ENCODE peak calls at places on chromosomes 6 and 20, in eight cellular contexts. One of them, this sample, is unnamed. For H3K9me3, the result is how much of the 10 kb centered on the place peaks cover.

GRCh38 chr20:52349806-52350205 is 158.2 kb upstream of the ZFP64 start:
- DNase-seq in heart right ventricle: no peak
- DNase-seq in BE2C: peak
- DNase-seq in hepatocyte: no peak
- DNase-seq in Peyer's patch: no peak
- DNase-seq in cardiac muscle cell: no peak
- DNase-seq in Panc1: no peak
- DNase-seq in HCT116: no peak
- DNase-seq in this sample: no peak

GRCh38 chr20:5797843-5798462 is 47.8 kb downstream of the SHLD1 start:
- DNase-seq in hepatocyte: no peak
- DNase-seq in BE2C: no peak
- DNase-seq in Panc1: no peak
- DNase-seq in cardiac muscle cell: no peak
- DNase-seq in heart right ventricle: peak
- DNase-seq in HCT116: no peak
- DNase-seq in Peyer's patch: peak
- DNase-seq in this sample: no peak

GRCh38 chr20:57288676-57289075 is 22.2 kb upstream of the BMP7 start:
- DNase-seq in hepatocyte: no peak
- DNase-seq in cardiac muscle cell: no peak
- DNase-seq in heart right ventricle: no peak
- DNase-seq in Panc1: no peak
- DNase-seq in HCT116: no peak
- DNase-seq in Peyer's patch: no peak
- DNase-seq in BE2C: no peak
- DNase-seq in this sample: no peak

GRCh38 chr20:33793011-33793931 is 17.9 kb upstream of the CHMP4B start:
- DNase-seq in BE2C: no peak
- DNase-seq in cardiac muscle cell: peak
- DNase-seq in Panc1: no peak
- DNase-seq in heart right ventricle: peak
- DNase-seq in Peyer's patch: no peak
- DNase-seq in hepatocyte: no peak
- DNase-seq in HCT116: no peak
- DNase-seq in this sample: no peak

GRCh38 chr6:89501239-89501638 is 68.3 kb downstream of the ANKRD6 start:
- DNase-seq in BE2C: no peak
- DNase-seq in Panc1: no peak
- DNase-seq in HCT116: no peak
- DNase-seq in cardiac muscle cell: peak
- DNase-seq in Peyer's patch: no peak
- DNase-seq in heart right ventricle: no peak
- DNase-seq in hepatocyte: peak
- DNase-seq in this sample: no peak

GRCh38 chr20:46222521-46223007 is 85.7 kb downstream of the CDH22 start:
- DNase-seq in Panc1: no peak
- DNase-seq in Peyer's patch: no peak
- DNase-seq in cardiac muscle cell: peak
- DNase-seq in heart right ventricle: peak
- DNase-seq in hepatocyte: peak
- DNase-seq in BE2C: no peak
- DNase-seq in HCT116: no peak
- DNase-seq in this sample: no peak

GRCh38 chr20:33926425-33926824 is 67.3 kb upstream of the RALY start:
- DNase-seq in Peyer's patch: no peak
- DNase-seq in BE2C: no peak
- DNase-seq in HCT116: no peak
- DNase-seq in Panc1: no peak
- DNase-seq in cardiac muscle cell: no peak
- DNase-seq in hepatocyte: no peak
- DNase-seq in heart right ventricle: no peak
- DNase-seq in this sample: no peak

GRCh38 chr6:129186988-129187387 is 304.1 kb downstream of the LAMA2 start:
- DNase-seq in HCT116: peak
- DNase-seq in Peyer's patch: no peak
- DNase-seq in heart right ventricle: no peak
- DNase-seq in BE2C: no peak
- DNase-seq in hepatocyte: no peak
- DNase-seq in cardiac muscle cell: peak
- DNase-seq in Panc1: no peak
- DNase-seq in this sample: no peak

GRCh38 chr20:63943007-63943807 is 13.0 kb downstream of the UCKL1 start:
- DNase-seq in Panc1: no peak
- DNase-seq in HCT116: no peak
- DNase-seq in hepatocyte: no peak
- DNase-seq in heart right ventricle: peak
- DNase-seq in cardiac muscle cell: no peak
- DNase-seq in Peyer's patch: no peak
- DNase-seq in BE2C: no peak
- DNase-seq in this sample: no peak

GRCh38 chr20:44209691-44210421 is 715 bp downstream of the OSER1 start:
- DNase-seq in Panc1: no peak
- DNase-seq in HCT116: no peak
- DNase-seq in BE2C: no peak
- DNase-seq in heart right ventricle: no peak
- DNase-seq in cardiac muscle cell: peak
- DNase-seq in Peyer's patch: no peak
- DNase-seq in hepatocyte: peak
- DNase-seq in this sample: peak

GRCh38 chr6:3348821-3349220 is 90.1 kb downstream of the PSMG4 start:
- DNase-seq in hepatocyte: no peak
- DNase-seq in cardiac muscle cell: no peak
- DNase-seq in heart right ventricle: no peak
- DNase-seq in Panc1: no peak
- DNase-seq in BE2C: no peak
- DNase-seq in HCT116: no peak
- DNase-seq in Peyer's patch: no peak
- DNase-seq in this sample: no peak

GRCh38 chr20:50996901-50997830 is 25.7 kb downstream of the KCNG1 start:
- DNase-seq in hepatocyte: no peak
- DNase-seq in Panc1: no peak
- DNase-seq in Peyer's patch: no peak
- DNase-seq in cardiac muscle cell: peak
- DNase-seq in BE2C: no peak
- DNase-seq in HCT116: no peak
- DNase-seq in heart right ventricle: no peak
- DNase-seq in this sample: no peak

GRCh38 chr20:12177657-12178293 is 260.1 kb downstream of the BTBD3 start:
- DNase-seq in cardiac muscle cell: no peak
- DNase-seq in hepatocyte: peak
- DNase-seq in Panc1: no peak
- DNase-seq in Peyer's patch: no peak
- DNase-seq in HCT116: no peak
- DNase-seq in BE2C: peak
- DNase-seq in heart right ventricle: no peak
- DNase-seq in this sample: peak

GRCh38 chr6:73579851-73580246 is 59.0 kb upstream of the EEF1A1 start:
- DNase-seq in Panc1: peak
- DNase-seq in BE2C: no peak
- DNase-seq in heart right ventricle: no peak
- DNase-seq in cardiac muscle cell: peak
- DNase-seq in HCT116: peak
- DNase-seq in Peyer's patch: no peak
- DNase-seq in hepatocyte: peak
- DNase-seq in this sample: no peak

GRCh38 chr6:45378324-45378926 is 691 bp upstream of the SUPT3H start:
- DNase-seq in heart right ventricle: peak
- DNase-seq in HCT116: no peak
- DNase-seq in hepatocyte: no peak
- DNase-seq in Peyer's patch: peak
- DNase-seq in BE2C: no peak
- DNase-seq in Panc1: no peak
- DNase-seq in cardiac muscle cell: no peak
- DNase-seq in this sample: no peak

GRCh38 chr20:17904027-17904426 is 64.6 kb downstream of the SNX5 start:
- DNase-seq in Panc1: no peak
- DNase-seq in BE2C: no peak
- DNase-seq in Peyer's patch: no peak
- DNase-seq in heart right ventricle: no peak
- DNase-seq in cardiac muscle cell: no peak
- DNase-seq in hepatocyte: no peak
- DNase-seq in HCT116: no peak
- DNase-seq in this sample: no peak

GRCh38 chr20:21228511-21228910 is 74.6 kb upstream of the XRN2 start:
- DNase-seq in BE2C: no peak
- DNase-seq in hepatocyte: no peak
- DNase-seq in heart right ventricle: no peak
- DNase-seq in Panc1: no peak
- DNase-seq in Peyer's patch: no peak
- DNase-seq in HCT116: no peak
- DNase-seq in cardiac muscle cell: no peak
- DNase-seq in this sample: no peak

GRCh38 chr6:55405474-55406220 is 78.4 kb downstream of the GFRAL start:
- DNase-seq in hepatocyte: no peak
- DNase-seq in cardiac muscle cell: peak
- DNase-seq in BE2C: no peak
- DNase-seq in HCT116: no peak
- DNase-seq in heart right ventricle: no peak
- DNase-seq in Peyer's patch: no peak
- DNase-seq in Panc1: no peak
- DNase-seq in this sample: no peak

GRCh38 chr6:129544892-129545612 is 164.9 kb downstream of the ARHGAP18 start:
- DNase-seq in Peyer's patch: no peak
- DNase-seq in Panc1: no peak
- DNase-seq in BE2C: no peak
- DNase-seq in heart right ventricle: no peak
- DNase-seq in HCT116: no peak
- DNase-seq in cardiac muscle cell: peak
- DNase-seq in hepatocyte: no peak
- DNase-seq in this sample: no peak

DNA sequence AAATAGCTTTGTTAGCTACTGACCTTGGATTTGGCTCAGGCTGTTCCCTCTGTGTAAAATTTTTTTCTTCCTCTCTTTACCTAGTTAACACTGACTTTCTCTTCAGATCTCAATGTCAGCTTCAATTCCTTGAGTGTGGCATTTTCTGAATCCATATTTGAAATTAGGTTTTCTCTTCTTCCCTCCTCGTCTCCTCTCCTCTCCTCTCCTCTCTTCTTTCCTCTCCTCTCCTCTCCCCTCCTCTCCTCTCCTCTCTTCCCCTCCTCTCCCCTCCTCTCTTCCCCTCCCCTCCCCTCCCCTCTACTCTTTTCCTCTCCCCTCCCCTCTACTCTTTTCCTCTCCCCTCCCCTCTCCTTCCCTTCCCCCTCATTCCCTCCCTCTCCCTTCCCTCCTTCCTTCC is 453.3 kb downstream of the BMP2 start:
- DNase-seq in Peyer's patch: no peak
- DNase-seq in heart right ventricle: no peak
- DNase-seq in HCT116: no peak
- DNase-seq in Panc1: no peak
- DNase-seq in cardiac muscle cell: no peak
- DNase-seq in BE2C: no peak
- DNase-seq in hepatocyte: no peak
- DNase-seq in this sample: no peak
- H3K9me3 ChIP-seq in Peyer's patch: under half
- H3K9me3 ChIP-seq in heart right ventricle: under half
- H3K9me3 ChIP-seq in HCT116: under half
- H3K9me3 ChIP-seq in Panc1: under half
- H3K9me3 ChIP-seq in cardiac muscle cell: under half
- H3K9me3 ChIP-seq in BE2C: under half
- H3K9me3 ChIP-seq in hepatocyte: under half
- H3K9me3 ChIP-seq in this sample: under half

DNA sequence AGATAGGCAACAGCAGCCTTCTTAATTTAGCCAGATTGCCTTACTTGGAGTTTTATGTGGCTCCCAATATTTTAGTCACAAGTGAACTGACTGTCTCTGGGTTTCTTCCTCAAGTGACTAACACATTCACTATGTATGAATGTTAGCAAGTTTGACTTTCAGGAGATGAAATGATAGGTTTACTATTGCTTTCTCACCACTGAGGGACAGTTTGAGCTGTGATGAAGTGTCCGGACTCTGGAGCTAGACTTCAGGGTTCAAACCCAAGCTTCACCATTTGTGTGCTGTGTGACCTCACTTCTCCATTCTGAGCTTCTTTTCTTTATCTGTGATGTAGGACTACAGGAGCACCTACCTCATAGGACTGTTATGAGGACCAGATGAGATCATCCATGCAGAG is 8.2 kb downstream of the DHX35 start:
- DNase-seq in Panc1: peak
- DNase-seq in heart right ventricle: no peak
- DNase-seq in BE2C: no peak
- DNase-seq in HCT116: no peak
- DNase-seq in cardiac muscle cell: peak
- DNase-seq in hepatocyte: no peak
- DNase-seq in Peyer's patch: no peak
- DNase-seq in this sample: no peak
- TF ChIP-seq CTCF in Panc1: no peak
- TF ChIP-seq CTCF in heart right ventricle: no peak
- TF ChIP-seq CTCF in BE2C: no peak
- TF ChIP-seq CTCF in HCT116: no peak
- TF ChIP-seq CTCF in cardiac muscle cell: no peak
- TF ChIP-seq CTCF in hepatocyte: no peak
- TF ChIP-seq CTCF in Peyer's patch: no peak
- TF ChIP-seq CTCF in this sample: no peak

GRCh38 chr6:121627761-121628160 is 192.3 kb downstream of the GJA1 start:
- DNase-seq in Peyer's patch: no peak
- DNase-seq in Panc1: no peak
- DNase-seq in heart right ventricle: no peak
- DNase-seq in HCT116: no peak
- DNase-seq in BE2C: no peak
- DNase-seq in cardiac muscle cell: no peak
- DNase-seq in hepatocyte: peak
- DNase-seq in this sample: no peak
- H3K4me3 ChIP-seq in Peyer's patch: no peak
- H3K4me3 ChIP-seq in Panc1: no peak
- H3K4me3 ChIP-seq in heart right ventricle: no peak
- H3K4me3 ChIP-seq in HCT116: no peak
- H3K4me3 ChIP-seq in BE2C: no peak
- H3K4me3 ChIP-seq in cardiac muscle cell: no peak
- H3K4me3 ChIP-seq in hepatocyte: no peak
- H3K4me3 ChIP-seq in this sample: no peak

DNA sequence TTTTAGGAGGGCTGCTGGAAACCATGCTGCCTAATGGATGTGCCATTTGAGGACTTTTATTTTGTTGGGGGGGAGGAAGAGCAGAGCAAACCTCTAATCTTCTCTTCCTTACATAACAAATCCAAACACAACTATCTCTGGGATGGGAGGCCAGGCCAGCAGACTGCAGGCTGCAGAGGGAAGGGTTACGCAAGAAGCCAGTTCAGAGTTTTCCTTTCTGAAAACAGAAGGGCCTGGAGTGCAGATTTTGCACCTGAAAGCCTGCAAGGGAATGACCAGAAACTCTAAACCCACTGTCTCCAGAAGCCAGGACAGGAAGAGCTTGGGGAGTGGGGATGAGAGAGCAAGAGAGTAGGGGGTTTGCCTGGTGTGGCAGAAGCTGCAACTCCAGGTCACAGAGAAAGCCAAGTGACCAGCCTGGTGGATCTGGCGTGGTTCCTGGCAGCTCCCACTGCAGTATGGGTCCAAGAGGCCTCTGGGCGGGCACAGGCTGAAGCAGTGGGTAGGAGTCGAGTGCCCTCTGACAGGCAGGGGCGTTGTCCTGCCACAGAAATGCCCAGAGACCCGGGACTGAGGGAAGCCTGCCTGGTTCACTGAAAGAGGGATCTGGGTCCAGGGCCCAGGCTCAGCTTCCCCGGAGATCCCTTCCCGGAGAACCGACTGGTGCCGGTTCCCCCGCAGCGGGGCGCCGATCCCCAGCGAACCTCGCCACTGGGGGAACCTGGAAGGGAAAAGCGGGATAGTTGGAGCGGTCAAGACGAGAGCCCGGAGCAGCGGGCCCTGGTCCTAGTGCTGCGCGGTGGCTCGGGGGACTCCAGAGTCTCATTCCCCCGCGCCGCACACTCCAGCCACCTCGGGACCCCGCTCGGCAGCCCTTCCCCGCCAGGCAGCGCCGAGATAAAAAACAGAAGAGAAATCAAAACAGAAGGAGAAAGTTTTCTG is 6.7 kb downstream of the MAFB start:
- DNase-seq in HCT116: no peak
- DNase-seq in hepatocyte: no peak
- DNase-seq in BE2C: no peak
- DNase-seq in heart right ventricle: peak
- DNase-seq in Panc1: no peak
- DNase-seq in Peyer's patch: no peak
- DNase-seq in cardiac muscle cell: peak
- DNase-seq in this sample: no peak
- H3K9me3 ChIP-seq in HCT116: under half
- H3K9me3 ChIP-seq in hepatocyte: under half
- H3K9me3 ChIP-seq in BE2C: under half
- H3K9me3 ChIP-seq in heart right ventricle: under half
- H3K9me3 ChIP-seq in Panc1: under half
- H3K9me3 ChIP-seq in Peyer's patch: under half
- H3K9me3 ChIP-seq in cardiac muscle cell: under half
- H3K9me3 ChIP-seq in this sample: under half

This sample was measured in colonic mucosa.